ENCODE peak calls at places on chromosomes 12 and 14, in six cellular contexts. R, C, Q, H, T and E are unnamed samples.

GRCh38 chr12:5808956-5809355 is 136.1 kb downstream of the ANO2 start:
- DNase-seq in R (no peak), C (no peak), Q (no peak), H (peak), T (no peak), E (no peak)

GRCh38 chr14:93105362-93105761 is 10.4 kb downstream of the ITPK1 start:
- DNase-seq in R (no peak), C (no peak), Q (peak), H (peak), T (no peak), E (peak)

GRCh38 chr12:67472551-67472950 is 176.0 kb upstream of the DYRK2 start:
- DNase-seq in R (no peak), C (no peak), Q (no peak), H (no peak), T (no peak), E (no peak)

GRCh38 chr12:43742106-43742505 is 16.5 kb downstream of the PUS7L start:
- DNase-seq in R (no peak), C (no peak), Q (no peak), H (peak), T (no peak), E (no peak)

GRCh38 chr14:104240426-104241157 is 102.2 kb downstream of the KIF26A start:
- DNase-seq in R (no peak), C (no peak), Q (no peak), H (no peak), T (no peak), E (peak)

GRCh38 chr12:132084681-132085635 is 59.2 kb downstream of the DDX51 start:
- DNase-seq in R (no peak), C (peak), Q (peak), H (peak), T (peak), E (peak)

GRCh38 chr14:88463318-88463717 is 77.9 kb downstream of the SPATA7 start:
- DNase-seq in R (no peak), C (no peak), Q (no peak), H (no peak), T (peak), E (no peak)

GRCh38 chr12:119012179-119012578 is 30.8 kb downstream of the SRRM4 start:
- DNase-seq in R (no peak), C (no peak), Q (no peak), H (no peak), T (no peak), E (no peak)

GRCh38 chr12:111429760-111430417 is 24.2 kb downstream of the SH2B3 start:
- DNase-seq in R (no peak), C (no peak), Q (no peak), H (no peak), T (no peak), E (no peak)

GRCh38 chr14:69797573-69798338 is 715 bp upstream of the SLC10A1 start:
- DNase-seq in R (no peak), C (no peak), Q (peak), H (no peak), T (no peak), E (peak)

GRCh38 chr14:63214417-63215196 is 10.4 kb downstream of the RHOJ start:
- DNase-seq in R (no peak), C (no peak), Q (no peak), H (no peak), T (no peak), E (no peak)

GRCh38 chr14:97851438-97851995 is 1054.3 kb downstream of the VRK1 start:
- DNase-seq in R (no peak), C (no peak), Q (no peak), H (no peak), T (no peak), E (no peak)

GRCh38 chr12:84807249-84807648 is 105.3 kb downstream of the SLC6A15 start:
- DNase-seq in R (no peak), C (no peak), Q (no peak), H (peak), T (no peak), E (no peak)

GRCh38 chr12:98136544-98136943 is 378.8 kb upstream of the TMPO start:
- DNase-seq in R (no peak), C (no peak), Q (no peak), H (no peak), T (no peak), E (no peak)

GRCh38 chr12:84507914-84508313 is 404.7 kb downstream of the SLC6A15 start:
- DNase-seq in R (no peak), C (no peak), Q (no peak), H (no peak), T (no peak), E (no peak)

GRCh38 chr12:113098428-113099028 is 37.0 kb downstream of the RASAL1 start:
- DNase-seq in R (peak), C (no peak), Q (peak), H (peak), T (peak), E (peak)

GRCh38 chr14:23942587-23942986 is 11.0 kb upstream of the DHRS4 start:
- DNase-seq in R (no peak), C (no peak), Q (no peak), H (no peak), T (no peak), E (no peak)

GRCh38 chr14:99650189-99650588 is 5.3 kb downstream of the HHIPL1 start:
- DNase-seq in R (no peak), C (no peak), Q (no peak), H (no peak), T (no peak), E (no peak)

GRCh38 chr12:48985475-48985897 is 7.4 kb downstream of the WNT1 start:
- DNase-seq in R (no peak), C (no peak), Q (no peak), H (no peak), T (no peak), E (peak)

GRCh38 chr12:52004042-52004648 is 2.6 kb upstream of the TAMALIN start:
- DNase-seq in R (no peak), C (peak), Q (no peak), H (peak), T (peak), E (peak)

GRCh38 chr14:105247715-105248367 is 492 bp upstream of the BTBD6 start:
- DNase-seq in R (no peak), C (no peak), Q (no peak), H (no peak), T (no peak), E (peak)
- TF ChIP-seq POLR2A in R (no peak), C (no peak), Q (no peak), H (no peak), T (no peak), E (no peak)

GRCh38 chr12:53195516-53196420 is 11.3 kb downstream of the ITGB7 start:
- DNase-seq in R (no peak), C (no peak), Q (no peak), H (no peak), T (no peak), E (no peak)

GRCh38 chr12:53193040-53193439 is 12.3 kb upstream of the CSAD start:
- DNase-seq in R (no peak), C (no peak), Q (no peak), H (no peak), T (no peak), E (no peak)

GRCh38 chr12:53194973-53195372 is 12.1 kb downstream of the ITGB7 start:
- DNase-seq in R (no peak), C (no peak), Q (no peak), H (no peak), T (no peak), E (no peak)

GRCh38 chr12:53192531-53193021 is 11.9 kb upstream of the CSAD start:
- DNase-seq in R (no peak), C (no peak), Q (no peak), H (no peak), T (no peak), E (no peak)

GRCh38 chr12:53193953-53194716 is 12.9 kb downstream of the ITGB7 start:
- DNase-seq in R (no peak), C (no peak), Q (no peak), H (no peak), T (no peak), E (no peak)
- TF ChIP-seq POLR2A in R (no peak), C (no peak), Q (no peak), H (no peak), T (no peak), E (no peak)

GRCh38 chr12:751192-751827 is 1.1 kb upstream of the WNK1 start:
- DNase-seq in R (peak), C (peak), Q (peak), H (peak), T (peak), E (peak)
- TF ChIP-seq POLR2A in R (no peak), C (peak), Q (peak), H (no peak), T (peak), E (peak)

GRCh38 chr14:96629082-96629481 is 126.9 kb downstream of the PAPOLA start:
- DNase-seq in R (no peak), C (peak), Q (no peak), H (no peak), T (no peak), E (no peak)
- TF ChIP-seq POLR2A in R (no peak), C (no peak), Q (no peak), H (no peak), T (no peak), E (no peak)

GRCh38 chr12:56682323-56682722 is 5.8 kb downstream of the PTGES3 start:
- DNase-seq in R (no peak), C (no peak), Q (peak), H (no peak), T (no peak), E (no peak)

GRCh38 chr12:56679834-56680575 is 8.1 kb downstream of the PTGES3 start:
- DNase-seq in R (no peak), C (no peak), Q (peak), H (no peak), T (no peak), E (no peak)

GRCh38 chr12:56677680-56678079 is 10.4 kb downstream of the PTGES3 start:
- DNase-seq in R (no peak), C (no peak), Q (no peak), H (no peak), T (no peak), E (no peak)

GRCh38 chr12:56676851-56677601 is 11.1 kb downstream of the PTGES3 start:
- DNase-seq in R (no peak), C (no peak), Q (peak), H (no peak), T (no peak), E (peak)

DNA sequence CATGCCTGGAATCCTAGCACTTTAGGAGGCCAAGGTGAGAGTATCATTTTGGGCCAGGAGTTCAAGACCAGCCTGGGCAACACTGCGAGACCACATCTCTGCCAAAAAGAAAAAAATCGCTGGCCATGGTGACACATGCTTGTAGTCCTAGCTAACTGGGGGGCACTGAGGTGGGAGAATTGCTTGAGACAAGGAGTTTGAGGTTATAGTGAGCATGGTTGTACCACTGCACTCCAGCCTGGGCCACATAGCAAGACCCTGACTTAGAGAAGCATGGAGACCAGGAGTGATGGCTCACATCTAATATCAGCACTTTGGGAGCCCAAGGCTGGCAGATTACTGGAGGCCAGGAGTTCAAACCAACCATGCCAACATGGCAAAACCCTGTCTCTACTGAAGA is 9.2 kb downstream of the PTGES3 start:
- DNase-seq in R (no peak), C (no peak), Q (no peak), H (no peak), T (no peak), E (no peak)
- TF ChIP-seq POLR2A in R (no peak), C (no peak), Q (no peak), H (no peak), T (no peak), E (no peak)

GRCh38 chr12:109112720-109113465 is 3.5 kb upstream of the ACACB start:
- DNase-seq in R (no peak), C (no peak), Q (no peak), H (no peak), T (no peak), E (peak)

GRCh38 chr12:109109756-109110350 is 6.5 kb upstream of the ACACB start:
- DNase-seq in R (no peak), C (no peak), Q (peak), H (no peak), T (no peak), E (no peak)

GRCh38 chr12:109113661-109114321 is 2.6 kb upstream of the ACACB start:
- DNase-seq in R (no peak), C (no peak), Q (no peak), H (no peak), T (no peak), E (no peak)

GRCh38 chr12:109114644-109115043 is 1.7 kb upstream of the ACACB start:
- DNase-seq in R (no peak), C (no peak), Q (no peak), H (no peak), T (no peak), E (no peak)

DNA sequence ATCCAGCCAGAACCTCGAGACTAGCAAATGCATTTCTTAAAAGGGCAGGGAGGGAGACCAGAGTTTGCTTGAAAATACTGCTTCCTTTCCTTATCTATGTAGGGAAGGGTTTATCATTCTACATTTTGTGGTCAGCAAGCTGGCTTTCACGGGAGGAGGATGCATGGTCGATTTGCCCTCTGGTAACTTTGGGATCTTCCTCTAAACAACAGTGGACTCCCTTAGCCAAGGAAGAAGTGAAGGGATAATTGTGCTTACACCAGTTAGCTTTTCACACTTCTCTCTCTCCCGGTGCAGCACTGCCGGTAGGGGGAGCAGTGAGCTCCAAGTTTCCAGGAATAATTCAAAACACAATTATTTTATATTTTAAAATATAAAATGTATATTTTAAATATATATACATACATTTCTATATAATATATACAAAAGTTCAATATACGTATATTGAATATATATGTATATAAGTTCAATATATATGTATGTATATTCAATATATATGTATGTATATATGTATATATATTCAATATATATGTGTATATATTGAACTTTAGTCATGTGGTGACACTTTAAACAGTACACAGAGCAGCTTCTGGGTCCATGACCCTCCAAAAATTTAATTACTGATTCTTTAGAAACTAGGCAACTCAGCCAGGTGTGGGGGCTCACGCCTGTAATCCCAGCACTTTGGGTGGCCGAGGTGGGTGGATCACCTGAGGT is 4.5 kb upstream of the ACACB start:
- DNase-seq in R (peak), C (peak), Q (peak), H (peak), T (peak), E (peak)
- TF ChIP-seq POLR2A in R (peak), C (no peak), Q (peak), H (no peak), T (no peak), E (no peak)

DNA sequence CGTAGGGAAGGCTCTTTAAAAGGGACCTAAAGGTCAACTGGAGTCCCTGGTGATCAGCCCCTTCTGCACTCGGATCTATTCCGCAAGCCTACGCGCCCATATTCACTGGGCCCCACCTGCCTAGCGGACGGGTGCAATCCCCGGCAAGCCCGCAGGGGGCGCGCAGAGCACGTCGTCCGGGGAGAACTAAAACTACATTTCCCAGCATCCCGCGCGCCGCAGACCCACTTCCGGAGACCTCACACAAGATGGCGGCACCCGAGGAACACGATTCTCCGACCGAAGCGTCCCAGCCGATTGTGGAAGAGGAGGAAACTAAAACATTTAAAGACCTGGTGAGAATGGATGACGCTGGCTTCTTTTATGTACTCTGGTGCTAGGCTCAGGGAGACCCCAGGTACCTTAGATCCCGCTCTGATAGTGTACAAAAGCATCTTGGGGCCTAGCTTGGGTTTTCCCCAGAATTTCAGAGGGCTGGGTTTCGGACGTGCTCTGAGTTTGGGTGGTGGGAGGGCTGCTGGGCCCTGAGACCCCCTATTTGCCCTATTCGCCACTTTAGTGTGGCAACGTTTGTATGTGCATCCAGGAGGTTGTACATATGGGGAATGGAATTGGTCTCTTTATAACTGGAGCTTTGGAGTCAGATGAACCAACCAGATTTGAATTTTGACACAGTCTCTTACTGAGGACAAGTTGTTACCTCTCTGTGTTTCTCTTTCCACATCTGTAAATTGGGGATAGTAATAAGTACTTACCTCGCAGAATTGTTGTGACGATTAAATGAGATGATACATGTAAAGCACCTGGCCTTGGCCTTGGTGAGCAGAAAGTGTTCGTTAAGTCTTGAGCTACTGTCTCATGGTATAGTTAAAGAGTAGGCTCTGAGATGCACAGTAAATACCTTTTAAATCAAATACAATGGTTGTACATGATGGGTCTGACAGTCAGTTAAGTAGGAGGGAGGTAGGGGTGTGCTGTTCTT is at the start of gene DDX47:
- DNase-seq in R (peak), C (peak), Q (peak), H (peak), T (peak), E (peak)
- TF ChIP-seq POLR2A in R (peak), C (peak), Q (peak), H (peak), T (peak), E (peak)